ENCODE peak calls at places on chromosomes 13 and 19, in five cellular contexts. M, N, G, J and F are unnamed samples.
A peak's percentile ranks its signal among the peaks of the same experiment; 100 is the strongest.

GRCh38 chr19:22052644-22053013 is 345 bp downstream of the ZNF257 start:
- DNase-seq in M (no peak), N (no peak), G (no peak), J (no peak), F (no peak)

GRCh38 chr19:44553478-44554171 is 24.1 kb upstream of the CEACAM20 start:
- DNase-seq in M (no peak), N (no peak), G (no peak), J (no peak), F (peak; percentile 9)

GRCh38 chr19:2827840-2828489 is 8.3 kb downstream of the ZNF554 start:
- DNase-seq in M (no peak), N (no peak), G (no peak), J (no peak), F (no peak)

GRCh38 chr19:33261511-33262192 is 36.0 kb upstream of the SLC7A10 start:
- DNase-seq in M (no peak), N (no peak), G (no peak), J (no peak), F (no peak)

GRCh38 chr13:26498524-26499208 is 58.8 kb upstream of the WASF3 start:
- DNase-seq in M (no peak), N (no peak), G (no peak), J (no peak), F (no peak)

GRCh38 chr13:73656863-73657262 is 477.3 kb downstream of the KLF12 start:
- DNase-seq in M (no peak), N (no peak), G (no peak), J (no peak), F (no peak)

GRCh38 chr19:19911150-19911549 is 10.4 kb downstream of the ZNF93 start:
- DNase-seq in M (no peak), N (no peak), G (no peak), J (no peak), F (no peak)

GRCh38 chr19:18832331-18833140 is 777 bp downstream of the UPF1 start:
- DNase-seq in M (no peak), N (no peak), G (no peak), J (peak; percentile 45), F (no peak)

GRCh38 chr13:90320663-90321062 is 1026.8 kb upstream of the MIR17HG start:
- DNase-seq in M (no peak), N (no peak), G (no peak), J (no peak), F (no peak)

GRCh38 chr13:89361909-89362308 is 1690.7 kb downstream of the SLITRK5 start:
- DNase-seq in M (no peak), N (no peak), G (no peak), J (no peak), F (no peak)

GRCh38 chr13:27383104-27383921 is 41.1 kb upstream of the GTF3A start:
- DNase-seq in M (no peak), N (no peak), G (no peak), J (no peak), F (no peak)

GRCh38 chr13:33744589-33745369 is 73.2 kb upstream of the RFC3 start:
- DNase-seq in M (no peak), N (no peak), G (peak; percentile 23), J (no peak), F (peak; percentile 65)

GRCh38 chr13:23450340-23451046 is 17.0 kb upstream of the SACS start:
- DNase-seq in M (no peak), N (no peak), G (no peak), J (no peak), F (no peak)

GRCh38 chr13:102703721-102704035 is 8.8 kb upstream of the METTL21C start:
- DNase-seq in M (no peak), N (no peak), G (no peak), J (no peak), F (no peak)

GRCh38 chr13:51330741-51331140 is 8.8 kb upstream of the SERPINE3 start:
- DNase-seq in M (no peak), N (no peak), G (no peak), J (no peak), F (no peak)

GRCh38 chr13:43303040-43303729 is 279.8 kb downstream of the DNAJC15 start:
- DNase-seq in M (peak; percentile 78), N (peak; percentile 54), G (peak; percentile 41), J (peak; percentile 93), F (peak; percentile 34)

GRCh38 chr19:852136-853013 is at the start of gene ELANE:
- DNase-seq in M (no peak), N (no peak), G (peak; percentile 37), J (no peak), F (no peak)

GRCh38 chr13:45206340-45206739 is 5.5 kb upstream of the KCTD4 start:
- DNase-seq in M (no peak), N (no peak), G (no peak), J (no peak), F (no peak)

GRCh38 chr19:9786819-9787218 is 18.3 kb upstream of the ZNF846 start:
- DNase-seq in M (no peak), N (no peak), G (no peak), J (no peak), F (no peak)

GRCh38 chr19:3350014-3350663 is 16.2 kb upstream of the NFIC start:
- DNase-seq in M (peak; percentile 76), N (no peak), G (no peak), J (no peak), F (no peak)

GRCh38 chr19:49639401-49640112 is 386 bp downstream of the RRAS start:
- DNase-seq in M (no peak), N (no peak), G (no peak), J (no peak), F (no peak)

GRCh38 chr19:1206063-1206732 is 620 bp downstream of the STK11 start:
- DNase-seq in M (no peak), N (no peak), G (peak; percentile 57), J (peak; percentile 35), F (no peak)

GRCh38 chr19:45323671-45324081 is 1.0 kb upstream of the CKM start:
- DNase-seq in M (peak; percentile 28), N (peak; percentile 79), G (no peak), J (peak; percentile 92), F (no peak)

GRCh38 chr19:55579766-55580621 is 654 bp downstream of the ZNF579 start:
- DNase-seq in M (no peak), N (no peak), G (peak; percentile 59), J (peak; percentile 62), F (no peak)

DNA sequence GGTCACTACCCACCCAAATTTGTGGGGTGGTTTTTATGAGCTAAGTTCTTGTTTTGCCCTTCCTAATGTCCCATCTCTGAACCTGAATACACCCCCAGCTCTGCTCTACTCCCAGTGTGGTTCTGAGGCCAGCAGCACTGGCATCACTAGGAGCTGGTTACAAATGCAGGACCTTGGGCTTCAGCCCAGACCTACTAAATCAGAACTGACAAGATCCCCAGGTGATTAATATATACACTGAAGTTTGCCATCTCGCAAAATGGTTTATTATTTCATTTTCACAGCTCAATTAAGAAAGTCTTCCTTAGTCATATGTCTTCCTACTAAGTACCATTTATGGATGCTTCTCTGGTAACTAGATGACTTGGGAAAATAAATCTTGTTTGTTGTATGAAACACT is 67.8 kb downstream of the FOXO1 start:
- DNase-seq in M (no peak), N (no peak), G (no peak), J (no peak), F (no peak)
- H3K27ac ChIP-seq in M (no peak overlapping the region), N (no peak overlapping the region), G (no peak overlapping the region), J (no peak overlapping the region), F (no peak overlapping the region)

DNA sequence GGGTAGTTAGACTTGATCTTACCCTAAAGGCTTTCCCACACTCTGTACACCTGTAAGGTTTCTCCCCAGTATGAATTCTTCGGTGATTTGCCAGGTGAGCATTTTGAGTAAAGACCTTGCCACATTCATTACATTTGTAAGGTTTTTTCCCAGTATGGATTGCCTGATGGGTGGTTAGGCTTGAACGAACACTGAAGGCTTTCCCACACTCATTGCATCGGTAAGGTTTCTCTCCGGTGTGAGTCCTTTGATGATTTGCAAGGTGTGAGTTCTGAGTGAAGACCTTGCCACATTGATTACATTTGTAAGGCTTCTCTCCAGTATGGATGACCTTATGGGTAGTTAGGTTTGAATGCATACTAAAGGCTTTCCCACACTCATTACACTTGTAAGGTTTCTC is 23.7 kb downstream of the ERVV-2 start:
- DNase-seq in M (no peak), N (no peak), G (no peak), J (no peak), F (no peak)
- H3K36me3 ChIP-seq in M (peaks cover 61% of the 10 kb centered on the region), N (peaks cover 88% of the 10 kb centered on the region), G (peaks cover 8% of the 10 kb centered on the region), J (peaks cover 52% of the 10 kb centered on the region), F (peaks cover 31% of the 10 kb centered on the region)

DNA sequence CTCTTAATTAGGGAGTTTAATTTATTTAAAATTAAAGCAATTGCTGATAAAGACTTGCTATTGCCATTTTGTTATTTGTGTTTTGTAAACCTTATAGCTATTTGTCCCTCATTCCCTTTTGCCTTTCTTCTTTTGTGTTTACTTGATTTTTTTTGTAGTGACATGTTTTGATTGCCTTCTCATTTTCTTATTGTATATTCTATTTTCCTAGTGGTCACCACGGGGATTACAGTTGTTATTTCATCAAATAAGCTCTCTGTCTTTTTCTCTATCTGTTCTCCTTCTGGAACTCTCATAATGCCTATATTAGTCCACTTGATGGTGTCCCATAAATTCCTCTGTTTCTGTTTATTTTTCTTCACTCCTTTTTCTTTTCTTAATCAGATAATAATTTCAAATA is 64.4 kb upstream of the FRY start:
- DNase-seq in M (no peak), N (no peak), G (no peak), J (no peak), F (no peak)
- TF ChIP-seq CTCF in M (no peak), N (peak; percentile 24), G (no peak), J (peak; percentile 5), F (no peak)

GRCh38 chr13:39329182-39329639 is 273.8 kb downstream of the LHFPL6 start:
- DNase-seq in M (no peak), N (no peak), G (no peak), J (no peak), F (no peak)
- H3K27ac ChIP-seq in M (no peak overlapping the region), N (peak overlapping the region; percentile 1), G (no peak overlapping the region), J (no peak overlapping the region), F (no peak overlapping the region)

GRCh38 chr19:11016591-11016990 is 55.8 kb downstream of the SMARCA4 start:
- DNase-seq in M (no peak), N (no peak), G (no peak), J (no peak), F (no peak)
- H3K36me3 ChIP-seq in M (peaks cover 100% of the 10 kb centered on the region), N (peaks cover 98% of the 10 kb centered on the region), G (no peaks in the 10 kb centered on the region), J (peaks cover 65% of the 10 kb centered on the region), F (peaks cover 77% of the 10 kb centered on the region)